ENCODE peak calls at places on chromosomes 11 and 22, in seven cellular contexts. U is activated CD4-positive, alpha-beta T cell treated with anti-CD3 and anti-CD28 coated beads, Interleukin-2, amount 50 U/mL, for 24 hours; K is HEK293T; I is aorta; E is body of pancreas; T is neural crest cell; X is activated gamma-delta T cell treated with anti-CD3 and anti-CD28 coated beads, Interleukin-2, amount 50 U/mL, for 16 hours. W is an unnamed sample.

GRCh38 chr11:31974737-31975136 is 116.1 kb upstream of the RCN1 start:
- DNase-seq in U (no peak), I (no peak), E (no peak), X (no peak), K (no peak), T (no peak), W (no peak)

GRCh38 chr11:1854949-1855885 is 2.3 kb downstream of the LSP1 start:
- DNase-seq in T (no peak), U (no peak), E (no peak), X (no peak), I (no peak), K (no peak), W (no peak)

GRCh38 chr22:40432625-40433024 is 62.2 kb downstream of the SGSM3 start:
- DNase-seq in E (no peak), K (no peak), T (no peak), U (no peak), I (no peak), X (no peak), W (peak)

GRCh38 chr11:7449196-7449840 is 36.0 kb upstream of the OLFML1 start:
- DNase-seq in K (no peak), T (no peak), U (no peak), I (no peak), X (no peak), E (no peak), W (no peak)

GRCh38 chr22:46515208-46516111 is 22.0 kb downstream of the CELSR1 start:
- DNase-seq in E (no peak), X (no peak), K (no peak), I (no peak), U (no peak), T (no peak), W (no peak)

GRCh38 chr11:71286701-71287643 is 34.6 kb upstream of the SHANK2 start:
- DNase-seq in X (no peak), U (no peak), T (no peak), K (no peak), E (peak), I (no peak), W (peak)

GRCh38 chr22:46068176-46068907 is 82.0 kb upstream of the PPARA start:
- DNase-seq in K (no peak), X (no peak), E (no peak), U (no peak), T (no peak), I (no peak), W (peak)

GRCh38 chr11:46003647-46004046 is 81.2 kb downstream of the LARGE2 start:
- DNase-seq in X (no peak), T (no peak), K (no peak), E (no peak), U (no peak), I (no peak), W (no peak)

GRCh38 chr11:78653294-78653909 is 78.7 kb upstream of the NARS2 start:
- DNase-seq in U (no peak), K (no peak), X (no peak), T (no peak), I (no peak), E (no peak), W (no peak)

W was measured in G401.